ENCODE peak calls at places on chromosomes 7 and 10, in five cellular contexts. E is testis; P is suprapubic skin; K is IMR-90; I is CD8-positive, alpha-beta memory T cell. G is an unnamed sample. For H3K4me1, the result is how much of the 10 kb centered on the place peaks cover.

GRCh38 chr10:62852961-62853702 is 37.0 kb upstream of the EGR2 start:
- DNase-seq in K (no peak), P (no peak), E (no peak), I (no peak), G (no peak)

GRCh38 chr7:140595468-140596147 is 45.0 kb downstream of the DENND2A start:
- DNase-seq in E (no peak), K (no peak), P (no peak), I (no peak), G (no peak)

GRCh38 chr10:3467052-3467906 is 294.7 kb upstream of the PITRM1 start:
- DNase-seq in E (peak), K (peak), I (no peak), P (peak), G (peak)

GRCh38 chr7:77738871-77739270 is 42.6 kb downstream of the RSBN1L start:
- DNase-seq in E (no peak), K (peak), P (no peak), I (no peak), G (no peak)

GRCh38 chr7:155947051-155947450 is 134.8 kb upstream of the SHH start:
- DNase-seq in P (no peak), K (peak), I (no peak), E (no peak), G (no peak)

GRCh38 chr7:149778327-149778637 is 4.9 kb upstream of the ZNF467 start:
- DNase-seq in P (no peak), I (no peak), K (no peak), E (no peak), G (no peak)

GRCh38 chr10:114115661-114116060 is 58.3 kb downstream of the CCDC186 start:
- DNase-seq in I (no peak), P (no peak), E (no peak), K (no peak), G (no peak)

GRCh38 chr7:143931739-143932138 is 3.3 kb upstream of the OR2F2 start:
- DNase-seq in I (no peak), E (no peak), K (peak), P (no peak), G (no peak)

GRCh38 chr10:78177431-78178185 is 143.9 kb downstream of the RPS24 start:
- DNase-seq in K (no peak), P (no peak), I (no peak), E (no peak), G (no peak)

GRCh38 chr7:115779561-115779960 is 251.0 kb downstream of the TFEC start:
- DNase-seq in I (no peak), K (peak), P (no peak), E (no peak), G (no peak)

GRCh38 chr7:142859829-142860228 is 5.0 kb downstream of the EPHB6 start:
- DNase-seq in K (peak), I (no peak), P (no peak), E (peak), G (no peak)

GRCh38 chr10:122388287-122388997 is 13.9 kb downstream of the PLEKHA1 start:
- DNase-seq in K (no peak), P (no peak), E (no peak), I (no peak), G (no peak)

GRCh38 chr10:1214882-1215540 is 158.8 kb downstream of the WDR37 start:
- DNase-seq in K (no peak), P (no peak), I (no peak), E (no peak), G (no peak)

GRCh38 chr7:71615017-71615416 is 483.1 kb downstream of the GALNT17 start:
- DNase-seq in E (no peak), P (no peak), I (no peak), K (no peak), G (no peak)

GRCh38 chr10:43121444-43121843 is 16.8 kb upstream of the CSGALNACT2 start:
- DNase-seq in P (peak), K (no peak), I (no peak), E (no peak), G (no peak)

GRCh38 chr7:43242628-43243255 is 130.3 kb downstream of the HECW1 start:
- DNase-seq in I (no peak), P (no peak), K (peak), E (no peak), G (no peak)

GRCh38 chr7:39733881-39734571 is 110.7 kb downstream of the RALA start:
- DNase-seq in P (no peak), I (no peak), E (no peak), K (peak), G (peak)

GRCh38 chr10:110488124-110488681 is 9.5 kb upstream of the DUSP5 start:
- DNase-seq in K (peak), P (no peak), I (no peak), E (no peak), G (no peak)

GRCh38 chr10:110488944-110489343 is 8.8 kb upstream of the DUSP5 start:
- DNase-seq in K (no peak), P (no peak), I (no peak), E (no peak), G (no peak)

GRCh38 chr10:110492069-110492782 is 5.5 kb upstream of the DUSP5 start:
- DNase-seq in E (no peak), I (no peak), P (no peak), K (no peak), G (no peak)

GRCh38 chr10:110491346-110491745 is 6.4 kb upstream of the DUSP5 start:
- DNase-seq in E (no peak), I (no peak), P (no peak), K (no peak), G (no peak)

DNA sequence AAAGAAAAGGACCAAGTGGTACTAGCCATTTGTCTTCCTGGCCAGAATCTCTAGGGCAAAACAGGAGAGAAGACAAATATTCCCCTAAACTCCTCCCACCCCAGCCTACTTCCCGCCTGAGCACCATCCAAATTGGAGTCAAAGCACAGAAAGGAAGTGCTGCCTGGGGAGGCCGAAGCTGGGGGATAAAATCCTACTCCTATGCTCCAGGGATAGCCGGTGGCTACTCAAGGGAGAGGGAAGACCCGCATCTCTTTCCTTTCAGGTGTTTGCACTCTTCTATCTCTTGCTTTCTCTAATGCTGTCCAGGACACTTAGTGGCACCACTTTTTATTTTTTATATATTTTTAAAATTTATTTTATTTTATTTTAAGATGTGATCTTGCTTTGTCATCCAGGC is 7.1 kb upstream of the DUSP5 start:
- DNase-seq in K (no peak), I (no peak), E (no peak), P (no peak), G (no peak)
- H3K4me1 ChIP-seq in K (under half), I (under half), E (under half), P (under half), G (half or more)

GRCh38 chr10:91758303-91759146 is 39.7 kb upstream of the TNKS2 start:
- DNase-seq in K (peak), I (no peak), E (no peak), P (no peak), G (no peak)
- H3K4me1 ChIP-seq in K (under half), I (under half), E (under half), P (under half), G (under half)

DNA sequence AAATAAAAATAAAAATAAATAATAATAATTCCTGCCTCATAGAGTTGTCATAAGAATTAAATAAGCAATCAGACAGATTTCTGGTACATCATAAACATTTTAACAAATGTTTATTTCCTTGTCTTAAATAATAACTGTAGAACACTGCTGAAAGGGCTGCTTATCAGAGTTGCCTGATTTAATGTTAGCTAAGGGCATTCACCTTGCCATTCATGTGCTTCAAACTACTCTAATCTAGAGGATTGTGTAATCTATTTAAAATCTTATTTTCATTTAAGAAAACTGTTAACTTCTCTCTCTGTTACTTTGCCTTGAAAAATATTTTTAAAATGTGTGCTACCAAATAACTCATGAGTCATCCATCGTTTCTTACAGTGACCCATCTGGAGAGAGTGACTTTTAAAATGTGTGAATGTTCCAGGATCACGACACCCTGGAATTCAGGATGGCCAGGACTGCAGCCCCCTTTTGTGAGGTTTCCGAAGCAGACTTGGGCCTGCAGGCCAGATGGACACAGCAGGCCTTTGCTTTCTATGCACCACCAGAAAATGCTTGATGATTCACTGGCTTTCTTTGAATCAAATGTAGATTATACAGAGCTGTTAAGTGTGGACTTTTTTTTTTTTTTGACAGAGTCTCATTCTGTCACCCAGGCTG is 109.1 kb upstream of the TNS3 start:
- DNase-seq in K (peak), I (no peak), E (peak), P (no peak), G (no peak)
- H3K4me1 ChIP-seq in K (under half), I (under half), E (under half), P (under half), G (under half)

GRCh38 chr10:124632566-124632965 is 111.6 kb downstream of the FAM53B start:
- DNase-seq in K (no peak), I (no peak), E (no peak), P (no peak), G (no peak)
- H3K4me1 ChIP-seq in K (under half), I (half or more), E (half or more), P (half or more), G (under half)